ENCODE peak calls at places on chromosomes 13 and 19, in five cellular contexts. O is K562, A is HCT116, Z is H1, X is HepG2. C is an unnamed sample.

GRCh38 chr13:52851153-52851962 is 2.9 kb upstream of the PCDH8 start:
- DNase-seq in O (no peak), A (no peak), Z (peak), X (peak), C (peak)

GRCh38 chr13:86020350-86021002 is 221.3 kb upstream of the SLITRK6 start:
- DNase-seq in O (no peak), A (no peak), Z (no peak), X (no peak), C (peak)

GRCh38 chr19:2722541-2723344 is 1.6 kb upstream of the DIRAS1 start:
- DNase-seq in O (peak), A (no peak), Z (no peak), X (no peak), C (peak)

GRCh38 chr19:49301165-49301865 is 23.7 kb downstream of the SLC6A16 start:
- DNase-seq in O (peak), A (peak), Z (peak), X (peak), C (peak)

GRCh38 chr13:105702441-105702840 is 833.0 kb downstream of the EFNB2 start:
- DNase-seq in O (no peak), A (no peak), Z (no peak), X (no peak), C (no peak)

GRCh38 chr13:43475135-43475534 is 311.6 kb downstream of the ENOX1 start:
- DNase-seq in O (no peak), A (no peak), Z (no peak), X (no peak), C (no peak)

GRCh38 chr19:28166025-28166424 is 1046.9 kb downstream of the UQCRFS1 start:
- DNase-seq in O (no peak), A (no peak), Z (no peak), X (no peak), C (no peak)

GRCh38 chr19:19155495-19156219 is 14.4 kb downstream of the MEF2B start:
- DNase-seq in O (no peak), A (no peak), Z (no peak), X (no peak), C (no peak)

GRCh38 chr13:41670873-41671443 is 213.6 kb downstream of the RGCC start:
- DNase-seq in O (no peak), A (no peak), Z (no peak), X (no peak), C (no peak)

DNA sequence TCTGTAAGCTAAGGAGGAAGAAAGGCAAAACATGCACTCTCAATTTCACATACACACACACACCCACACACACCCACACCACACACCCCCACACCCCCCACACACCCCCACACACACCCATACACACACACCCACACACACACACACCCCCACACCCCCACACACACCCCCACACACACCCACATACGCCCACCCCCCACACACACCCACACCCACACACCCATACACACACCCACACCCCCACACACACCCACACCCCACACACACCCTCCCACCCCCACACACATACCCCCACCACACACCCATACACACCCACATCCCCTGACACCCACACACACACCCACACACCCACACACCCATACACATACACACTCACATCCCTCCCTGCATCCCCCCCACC is 276.1 kb downstream of the ABCC4 start:
- DNase-seq in O (no peak), A (no peak), Z (no peak), X (no peak), C (no peak)
- TF ChIP-seq JUND in O (no peak), A (no peak), Z (no peak), X (no peak), C (no peak)

DNA sequence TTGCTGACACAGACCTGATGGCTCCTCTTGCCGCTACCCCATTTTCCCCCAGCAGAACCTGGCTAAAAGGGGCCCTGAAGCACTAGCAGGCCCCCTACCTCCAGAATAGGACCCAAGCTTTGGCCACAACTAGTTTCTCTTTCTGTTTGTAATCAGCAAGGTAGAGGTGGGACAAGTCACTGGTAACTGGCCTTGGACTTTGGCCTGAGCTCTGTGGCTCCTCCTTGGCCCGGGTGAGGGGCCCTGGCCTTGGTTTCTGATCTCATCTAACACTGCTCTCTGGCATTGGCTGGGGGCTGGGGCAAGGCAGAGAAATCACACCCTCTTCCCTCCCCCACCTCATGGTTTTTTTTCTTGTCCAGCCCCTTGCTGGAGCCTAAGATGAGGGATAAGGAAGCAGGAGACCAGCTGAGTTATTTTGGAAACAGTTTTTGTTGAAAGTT is 2.1 kb downstream of the CALM3 start:
- DNase-seq in O (peak), A (no peak), Z (no peak), X (peak), C (no peak)
- TF ChIP-seq JUND in O (no peak), A (no peak), Z (no peak), X (no peak), C (no peak)

GRCh38 chr13:35760678-35761308 is 284.3 kb upstream of the MAB21L1 start:
- DNase-seq in O (no peak), A (no peak), Z (no peak), X (no peak), C (no peak)
- TF ChIP-seq JUND in O (no peak), A (no peak), Z (no peak), X (no peak), C (no peak)

GRCh38 chr19:56720281-56720680 is 48.7 kb upstream of the ZNF835 start:
- DNase-seq in O (no peak), A (no peak), Z (no peak), X (peak), C (no peak)
- TF ChIP-seq JUND in O (no peak), A (no peak), Z (no peak), X (no peak), C (no peak)

C was measured in T47D.